ENCODE peak calls at places on chromosome 9, in seven cellular contexts. U, I, S, A, Z, D and Y are unnamed samples.

GRCh38 chr9:12933957-12934356 is 159.1 kb downstream of the LURAP1L start:
- DNase-seq in D (no peak), A (no peak), S (no peak), I (peak), U (peak), Z (no peak), Y (no peak)

GRCh38 chr9:131094622-131095021 is 1.7 kb upstream of the AIF1L start:
- DNase-seq in S (no peak), D (no peak), Z (no peak), U (no peak), I (no peak), A (no peak), Y (no peak)

GRCh38 chr9:75903785-75904360 is 13.4 kb downstream of the PCSK5 start:
- DNase-seq in A (no peak), S (no peak), D (no peak), I (no peak), Z (no peak), U (peak), Y (no peak)

GRCh38 chr9:37902804-37903580 is 935 bp downstream of the SLC25A51 start:
- DNase-seq in S (no peak), A (no peak), I (no peak), D (peak), Z (peak), U (no peak), Y (no peak)

GRCh38 chr9:14415947-14416346 is 102.0 kb upstream of the NFIB start:
- DNase-seq in A (no peak), Z (no peak), D (no peak), S (no peak), I (no peak), U (no peak), Y (no peak)

GRCh38 chr9:2109066-2109650 is 94.0 kb downstream of the SMARCA2 start:
- DNase-seq in D (no peak), A (no peak), I (no peak), U (no peak), S (no peak), Z (no peak), Y (no peak)

GRCh38 chr9:34686732-34687131 is 4.3 kb downstream of the CCL19 start:
- DNase-seq in A (no peak), I (no peak), Z (no peak), D (no peak), U (no peak), S (no peak), Y (no peak)

GRCh38 chr9:86563350-86563749 is 209.1 kb upstream of the TUT7 start:
- DNase-seq in Z (no peak), A (no peak), U (no peak), S (no peak), D (no peak), I (no peak), Y (no peak)

GRCh38 chr9:89874351-89875321 is 269.8 kb downstream of the GADD45G start:
- DNase-seq in D (no peak), S (peak), U (no peak), I (no peak), A (no peak), Z (no peak), Y (no peak)

GRCh38 chr9:86407022-86407421 is 52.8 kb upstream of the TUT7 start:
- DNase-seq in Z (no peak), D (peak), S (no peak), I (no peak), U (no peak), A (no peak), Y (no peak)

GRCh38 chr9:87212563-87213154 is 265.4 kb upstream of the GAS1 start:
- DNase-seq in I (no peak), D (no peak), S (no peak), U (peak), Z (no peak), A (no peak), Y (peak)

GRCh38 chr9:136328622-136329041 is 1.3 kb downstream of the GPSM1 start:
- DNase-seq in U (no peak), Z (no peak), I (no peak), S (peak), D (no peak), A (no peak), Y (no peak)

GRCh38 chr9:109035684-109036423 is 22.6 kb upstream of the CTNNAL1 start:
- DNase-seq in D (peak), I (no peak), S (no peak), A (no peak), U (peak), Z (no peak), Y (no peak)

GRCh38 chr9:100098241-100098886 is 436 bp downstream of the ERP44 start:
- DNase-seq in A (no peak), I (no peak), Z (peak), U (peak), D (peak), S (peak), Y (peak)

GRCh38 chr9:4640027-4640426 is 22.1 kb upstream of the PLPP6 start:
- DNase-seq in S (peak), D (peak), U (peak), Z (peak), I (no peak), A (no peak), Y (no peak)

GRCh38 chr9:35904966-35905781 is 828 bp upstream of the HRCT1 start:
- DNase-seq in A (no peak), U (no peak), D (no peak), S (no peak), Z (no peak), I (no peak), Y (no peak)

GRCh38 chr9:89218040-89218928 is 39.7 kb upstream of the SHC3 start:
- DNase-seq in A (no peak), S (peak), Z (no peak), I (no peak), U (no peak), D (no peak), Y (no peak)

GRCh38 chr9:116800885-116801284 is 113.8 kb downstream of the TRIM32 start:
- DNase-seq in A (no peak), I (peak), Z (no peak), D (no peak), U (no peak), S (no peak), Y (no peak)

GRCh38 chr9:36163840-36164175 is 5.4 kb upstream of the CCIN start:
- DNase-seq in S (no peak), I (no peak), Z (no peak), D (no peak), U (no peak), A (no peak), Y (no peak)

DNA sequence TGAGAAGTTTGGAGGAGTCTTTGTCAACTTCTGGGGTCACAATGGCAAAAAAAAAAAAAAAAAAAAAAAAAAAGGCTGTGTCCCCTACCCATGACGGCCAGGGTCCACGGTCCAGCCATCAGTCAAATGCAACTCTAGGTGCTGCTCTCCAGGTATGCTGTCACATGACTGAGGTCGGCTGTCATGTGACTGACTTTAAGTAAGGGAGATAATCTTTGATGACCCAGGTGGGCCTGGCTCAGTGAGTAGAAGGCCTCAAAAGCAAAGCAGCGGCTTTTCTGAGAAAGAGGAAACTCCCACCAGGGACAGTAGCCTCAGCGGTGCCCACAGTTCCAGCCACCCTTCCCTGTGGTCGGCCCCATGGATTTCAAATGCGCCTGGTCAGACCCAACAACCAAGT is 117.7 kb downstream of the ROR2 start:
- DNase-seq in U (no peak), A (no peak), I (no peak), Z (no peak), S (no peak), D (no peak), Y (no peak)
- TF ChIP-seq JUND in U (no peak), A (no peak), I (no peak), Z (no peak), S (no peak), D (no peak), Y (no peak)

GRCh38 chr9:108033976-108034964 is 544.7 kb upstream of the KLF4 start:
- DNase-seq in U (no peak), I (no peak), D (no peak), Z (no peak), A (no peak), S (no peak), Y (no peak)
- TF ChIP-seq JUND in U (no peak), I (no peak), D (no peak), Z (no peak), A (no peak), S (no peak), Y (no peak)

GRCh38 chr9:111179577-111179976 is 141.3 kb upstream of the LPAR1 start:
- DNase-seq in U (no peak), D (no peak), Z (no peak), S (no peak), I (no peak), A (peak), Y (no peak)

GRCh38 chr9:111180801-111181200 is 142.5 kb upstream of the LPAR1 start:
- DNase-seq in U (no peak), Z (no peak), I (no peak), D (no peak), S (no peak), A (no peak), Y (no peak)

GRCh38 chr9:111178361-111179043 is 140.2 kb upstream of the LPAR1 start:
- DNase-seq in I (no peak), D (no peak), U (no peak), Z (no peak), A (no peak), S (no peak), Y (no peak)

GRCh38 chr9:111175350-111175749 is 137.1 kb upstream of the LPAR1 start:
- DNase-seq in S (no peak), U (no peak), I (no peak), D (no peak), A (no peak), Z (no peak), Y (no peak)

GRCh38 chr9:111176511-111176910 is 138.2 kb upstream of the LPAR1 start:
- DNase-seq in U (no peak), D (no peak), S (no peak), A (no peak), Z (no peak), I (no peak), Y (no peak)
- TF ChIP-seq JUND in U (no peak), D (no peak), S (no peak), A (no peak), Z (no peak), I (no peak), Y (no peak)

GRCh38 chr9:17627641-17628040 is 48.8 kb downstream of the SH3GL2 start:
- DNase-seq in I (no peak), A (no peak), Z (no peak), S (no peak), U (no peak), D (no peak), Y (no peak)
- TF ChIP-seq JUND in I (no peak), A (no peak), Z (no peak), S (no peak), U (no peak), D (no peak), Y (no peak)

DNA sequence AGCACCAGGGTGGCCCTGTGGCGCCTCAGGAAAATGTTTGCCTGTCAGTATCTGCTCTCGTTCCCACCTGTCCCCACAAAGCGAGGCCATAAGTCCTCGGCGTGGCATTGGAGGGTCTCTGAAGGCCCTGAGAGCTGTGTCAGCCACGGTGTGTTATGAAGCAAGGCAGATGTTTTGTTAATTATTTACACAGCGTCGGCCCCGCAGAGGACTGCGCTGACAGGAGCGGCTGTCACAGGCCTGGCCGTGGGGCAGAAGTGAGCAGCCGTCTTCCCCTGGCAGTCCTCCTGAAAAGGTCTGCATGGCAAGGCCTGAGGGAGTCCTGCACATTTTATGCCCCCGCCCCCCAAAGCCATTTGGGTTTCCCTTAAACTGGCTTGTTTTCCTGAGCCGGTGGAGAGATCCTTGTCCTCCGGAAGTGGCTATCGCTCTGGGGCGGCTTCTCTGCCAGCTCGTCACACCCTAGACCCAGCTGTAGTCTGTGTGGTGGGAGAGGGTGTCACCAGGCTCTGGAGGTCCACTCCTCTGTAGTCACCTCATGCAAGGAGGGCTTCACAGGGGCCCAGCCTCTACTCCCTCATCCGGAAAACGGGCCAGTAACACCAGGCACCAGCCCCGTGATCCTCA is 6.2 kb downstream of the NEK6 start:
- DNase-seq in D (peak), I (no peak), U (no peak), A (no peak), Z (no peak), S (no peak), Y (no peak)
- TF ChIP-seq JUND in D (peak), I (no peak), U (no peak), A (no peak), Z (no peak), S (no peak), Y (no peak)

GRCh38 chr9:124885551-124885950 is 23.6 kb downstream of the ARPC5L start:
- DNase-seq in Z (no peak), D (no peak), S (no peak), I (no peak), U (no peak), A (no peak), Y (no peak)
- TF ChIP-seq JUND in Z (no peak), D (no peak), S (no peak), I (no peak), U (no peak), A (no peak), Y (no peak)

DNA sequence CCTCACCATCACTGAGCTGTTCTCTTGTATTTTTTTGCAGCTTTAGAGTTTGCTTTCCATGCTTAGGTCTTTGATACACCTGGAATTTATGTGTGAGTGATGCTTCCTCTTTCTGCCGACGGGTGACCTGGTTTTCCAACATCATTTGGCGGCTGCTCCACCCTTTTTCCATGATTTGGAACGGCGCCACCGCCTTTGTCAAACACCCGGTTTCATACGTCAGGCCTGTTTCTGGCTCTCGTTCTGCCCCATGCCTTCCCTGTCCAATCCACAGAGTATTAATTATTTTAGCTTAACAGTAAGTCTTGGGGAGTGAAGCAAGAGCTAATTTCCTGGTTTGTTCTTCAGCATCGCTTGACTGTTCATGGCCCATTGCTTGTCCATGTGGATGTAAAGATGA is 30.2 kb downstream of the CACNA1B start:
- DNase-seq in A (no peak), U (no peak), D (no peak), S (no peak), Z (no peak), I (no peak), Y (no peak)
- TF ChIP-seq JUND in A (no peak), U (no peak), D (no peak), S (no peak), Z (no peak), I (no peak), Y (no peak)

GRCh38 chr9:105216440-105217178 is 27.8 kb upstream of the SLC44A1 start:
- DNase-seq in S (no peak), Z (no peak), D (peak), I (no peak), A (no peak), U (no peak), Y (no peak)
- TF ChIP-seq JUND in S (no peak), Z (no peak), D (no peak), I (no peak), A (no peak), U (no peak), Y (no peak)

GRCh38 chr9:101858026-101858425 is 119.6 kb upstream of the GRIN3A start:
- DNase-seq in I (no peak), S (no peak), Z (no peak), D (no peak), A (no peak), U (no peak), Y (no peak)

DNA sequence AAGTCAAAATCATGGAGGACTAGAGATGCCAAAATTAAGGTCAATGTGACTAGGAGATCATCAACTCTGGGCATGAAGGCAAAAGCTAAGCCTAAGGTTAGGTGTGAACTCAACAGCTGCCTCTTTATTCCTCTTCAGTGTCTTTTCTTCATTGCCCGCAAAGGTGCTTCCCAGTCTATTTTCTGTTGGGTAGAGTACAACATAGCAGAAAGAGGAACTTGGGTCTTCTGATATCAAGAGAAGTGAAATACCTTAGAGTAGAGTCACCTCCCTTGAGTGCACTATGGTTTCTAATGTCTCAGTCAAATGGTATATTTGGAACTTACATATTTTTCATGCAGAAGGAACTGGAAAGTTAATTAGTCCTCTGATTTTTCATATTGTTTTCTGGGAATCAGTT is 122.5 kb upstream of the GRIN3A start:
- DNase-seq in U (no peak), D (no peak), I (no peak), Z (no peak), S (no peak), A (no peak), Y (no peak)
- TF ChIP-seq JUND in U (no peak), D (no peak), I (no peak), Z (no peak), S (no peak), A (no peak), Y (no peak)

DNA sequence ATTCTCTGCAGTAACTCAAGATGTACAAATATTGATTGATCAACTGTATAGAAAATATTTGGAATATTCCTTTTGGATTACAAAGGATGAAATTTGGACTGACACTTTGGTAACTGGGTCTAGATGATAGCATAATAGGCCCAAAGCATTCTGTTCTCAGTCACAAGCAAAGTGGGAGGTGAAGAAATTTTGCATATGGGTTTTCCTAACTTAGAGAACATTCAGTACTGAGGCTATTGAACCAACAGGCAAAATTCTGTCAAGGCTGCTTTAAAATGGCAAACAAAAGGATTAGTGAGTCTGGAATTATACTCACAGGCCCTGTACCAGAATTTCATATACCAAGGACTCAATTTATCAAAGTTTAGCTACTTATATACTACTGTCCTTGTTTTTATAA is 1020.6 kb downstream of the TLE4 start:
- DNase-seq in A (no peak), D (no peak), Z (no peak), U (no peak), S (no peak), I (no peak), Y (no peak)
- TF ChIP-seq JUND in A (no peak), D (no peak), Z (no peak), U (no peak), S (no peak), I (no peak), Y (no peak)